ENCODE peak calls at places on chromosome 17, in eight cellular contexts. G is fibroblast of mammary gland; J is A172; T is activated T-helper 9 cell treated with anti-CD3 and anti-CD28 coated beads, Interleukin-2, amount 50 U/mL, for 16 hours; P is GOT3; N is stimulated activated CD8-positive, alpha-beta memory T cell treated with anti-CD3 and anti-CD28 coated beads, Interleukin-7, amount 100 ng/mL, for 24 hours; Y is glutamatergic neuron; M is AG09309. E is an unnamed sample.

GRCh38 chr17:63405741-63406261 is 40.3 kb downstream of the CYB561 start:
- DNase-seq in G (peak), N (no peak), T (no peak), J (peak), M (peak), Y (no peak), P (no peak), E (peak)

GRCh38 chr17:32277284-32277683 is 11.7 kb downstream of the RHBDL3 start:
- DNase-seq in G (peak), N (no peak), T (no peak), Y (no peak), M (no peak), J (no peak), P (no peak), E (no peak)

GRCh38 chr17:30605027-30605426 is 127.8 kb downstream of the GOSR1 start:
- DNase-seq in Y (no peak), J (no peak), T (no peak), G (no peak), N (no peak), M (no peak), P (no peak), E (no peak)

GRCh38 chr17:82754297-82755208 is 2.7 kb downstream of the TBCD start:
- DNase-seq in T (no peak), M (no peak), P (no peak), N (no peak), Y (peak), G (peak), J (no peak), E (no peak)

GRCh38 chr17:1829189-1829578 is 518 bp downstream of the SMYD4 start:
- DNase-seq in P (no peak), Y (peak), J (peak), N (no peak), T (no peak), M (no peak), G (peak), E (peak)

GRCh38 chr17:36142230-36142629 is 34.2 kb downstream of the TBC1D3B start:
- DNase-seq in M (no peak), J (no peak), G (no peak), N (no peak), T (no peak), Y (no peak), P (no peak), E (no peak)

GRCh38 chr17:59361386-59361785 is 29.9 kb downstream of the YPEL2 start:
- DNase-seq in Y (no peak), M (peak), G (peak), T (no peak), N (no peak), J (peak), P (no peak), E (peak)

GRCh38 chr17:5793899-5794298 is 209.6 kb upstream of the NLRP1 start:
- DNase-seq in T (no peak), P (no peak), Y (no peak), J (no peak), M (no peak), N (no peak), G (peak), E (peak)

GRCh38 chr17:75506888-75507287 is 8.4 kb downstream of the CASKIN2 start:
- DNase-seq in P (no peak), Y (no peak), M (no peak), T (no peak), G (no peak), J (no peak), N (no peak), E (no peak)

GRCh38 chr17:70239391-70239826 is 70.1 kb downstream of the KCNJ2 start:
- DNase-seq in T (no peak), M (no peak), Y (no peak), G (no peak), J (no peak), N (no peak), P (no peak), E (no peak)

GRCh38 chr17:80678621-80679020 is 134.0 kb downstream of the RPTOR start:
- DNase-seq in G (peak), Y (no peak), J (peak), T (peak), M (peak), N (no peak), P (no peak), E (peak)

GRCh38 chr17:65071861-65072260 is 15.3 kb upstream of the GNA13 start:
- DNase-seq in G (peak), T (no peak), P (no peak), N (no peak), M (no peak), J (peak), Y (no peak), E (peak)

GRCh38 chr17:64177346-64178010 is 47.5 kb upstream of the ERN1 start:
- DNase-seq in T (no peak), M (no peak), P (no peak), Y (no peak), N (no peak), G (no peak), J (no peak), E (no peak)

GRCh38 chr17:15255713-15256454 is 9.2 kb downstream of the PMP22 start:
- DNase-seq in M (no peak), P (no peak), Y (no peak), T (no peak), J (peak), N (no peak), G (peak), E (peak)

GRCh38 chr17:58184986-58185761 is 7.4 kb upstream of the EPX start:
- DNase-seq in M (no peak), N (no peak), Y (no peak), G (no peak), T (no peak), P (no peak), J (no peak), E (no peak)

GRCh38 chr17:66676421-66676820 is 158.5 kb upstream of the CACNG5 start:
- DNase-seq in M (no peak), P (no peak), N (no peak), T (no peak), Y (no peak), J (peak), G (peak), E (peak)